ENCODE peak calls at places on chromosome 21, in nine cellular contexts. One of them, this sample, is unnamed.

GRCh38 chr21:45709127-45709526 is 65.6 kb downstream of the PCBP3 start:
- DNase-seq in T1000: no peak
- DNase-seq in stimulated activated CD8-positive, alpha-beta memory T cell treated with anti-CD3 and anti-CD28 coated beads, Interleukin-4, amount 100 ng/mL, for 1 hour: no peak
- DNase-seq in Calu3: no peak
- DNase-seq in GM04504: no peak
- DNase-seq in heart right ventricle: no peak
- DNase-seq in lung microvascular endothelial cell: no peak
- DNase-seq in NCI-H2107: no peak
- DNase-seq in activated CD4-positive, CD25-positive, alpha-beta regulatory T cell: no peak
- DNase-seq in this sample: no peak

GRCh38 chr21:46253610-46254124 is 25.1 kb upstream of the LSS start:
- DNase-seq in T1000: no peak
- DNase-seq in stimulated activated CD8-positive, alpha-beta memory T cell treated with anti-CD3 and anti-CD28 coated beads, Interleukin-4, amount 100 ng/mL, for 1 hour: no peak
- DNase-seq in Calu3: no peak
- DNase-seq in GM04504: no peak
- DNase-seq in heart right ventricle: no peak
- DNase-seq in lung microvascular endothelial cell: no peak
- DNase-seq in NCI-H2107: peak
- DNase-seq in activated CD4-positive, CD25-positive, alpha-beta regulatory T cell: no peak
- DNase-seq in this sample: no peak

GRCh38 chr21:44895859-44896258 is 22.4 kb upstream of the PTTG1IP start:
- DNase-seq in T1000: no peak
- DNase-seq in stimulated activated CD8-positive, alpha-beta memory T cell treated with anti-CD3 and anti-CD28 coated beads, Interleukin-4, amount 100 ng/mL, for 1 hour: no peak
- DNase-seq in Calu3: no peak
- DNase-seq in GM04504: no peak
- DNase-seq in heart right ventricle: peak
- DNase-seq in lung microvascular endothelial cell: no peak
- DNase-seq in NCI-H2107: no peak
- DNase-seq in activated CD4-positive, CD25-positive, alpha-beta regulatory T cell: no peak
- DNase-seq in this sample: no peak

GRCh38 chr21:35942211-35943144 is 117.8 kb downstream of the SETD4 start:
- DNase-seq in T1000: no peak
- DNase-seq in stimulated activated CD8-positive, alpha-beta memory T cell treated with anti-CD3 and anti-CD28 coated beads, Interleukin-4, amount 100 ng/mL, for 1 hour: no peak
- DNase-seq in Calu3: no peak
- DNase-seq in GM04504: no peak
- DNase-seq in heart right ventricle: no peak
- DNase-seq in lung microvascular endothelial cell: no peak
- DNase-seq in NCI-H2107: no peak
- DNase-seq in activated CD4-positive, CD25-positive, alpha-beta regulatory T cell: no peak
- DNase-seq in this sample: no peak

GRCh38 chr21:46604975-46605758 is at the start of gene S100B:
- DNase-seq in T1000: no peak
- DNase-seq in stimulated activated CD8-positive, alpha-beta memory T cell treated with anti-CD3 and anti-CD28 coated beads, Interleukin-4, amount 100 ng/mL, for 1 hour: no peak
- DNase-seq in Calu3: no peak
- DNase-seq in GM04504: no peak
- DNase-seq in heart right ventricle: no peak
- DNase-seq in lung microvascular endothelial cell: no peak
- DNase-seq in NCI-H2107: no peak
- DNase-seq in activated CD4-positive, CD25-positive, alpha-beta regulatory T cell: no peak
- DNase-seq in this sample: no peak

GRCh38 chr21:21007606-21008005 is 9.4 kb downstream of the NCAM2 start:
- DNase-seq in T1000: no peak
- DNase-seq in stimulated activated CD8-positive, alpha-beta memory T cell treated with anti-CD3 and anti-CD28 coated beads, Interleukin-4, amount 100 ng/mL, for 1 hour: no peak
- DNase-seq in Calu3: no peak
- DNase-seq in GM04504: no peak
- DNase-seq in heart right ventricle: no peak
- DNase-seq in lung microvascular endothelial cell: no peak
- DNase-seq in NCI-H2107: no peak
- DNase-seq in activated CD4-positive, CD25-positive, alpha-beta regulatory T cell: no peak
- DNase-seq in this sample: no peak

GRCh38 chr21:41620982-41621381 is 113.0 kb upstream of the TMPRSS2 start:
- DNase-seq in T1000: no peak
- DNase-seq in stimulated activated CD8-positive, alpha-beta memory T cell treated with anti-CD3 and anti-CD28 coated beads, Interleukin-4, amount 100 ng/mL, for 1 hour: no peak
- DNase-seq in Calu3: no peak
- DNase-seq in GM04504: no peak
- DNase-seq in heart right ventricle: no peak
- DNase-seq in lung microvascular endothelial cell: no peak
- DNase-seq in NCI-H2107: no peak
- DNase-seq in activated CD4-positive, CD25-positive, alpha-beta regulatory T cell: no peak
- DNase-seq in this sample: no peak

GRCh38 chr21:41761211-41762181 is 5.4 kb downstream of the RIPK4 start:
- DNase-seq in T1000: no peak
- DNase-seq in stimulated activated CD8-positive, alpha-beta memory T cell treated with anti-CD3 and anti-CD28 coated beads, Interleukin-4, amount 100 ng/mL, for 1 hour: no peak
- DNase-seq in Calu3: peak
- DNase-seq in GM04504: no peak
- DNase-seq in heart right ventricle: peak
- DNase-seq in lung microvascular endothelial cell: no peak
- DNase-seq in NCI-H2107: peak
- DNase-seq in activated CD4-positive, CD25-positive, alpha-beta regulatory T cell: no peak
- DNase-seq in this sample: peak

GRCh38 chr21:25179116-25179515 is 428.2 kb downstream of the MRPL39 start:
- DNase-seq in T1000: no peak
- DNase-seq in stimulated activated CD8-positive, alpha-beta memory T cell treated with anti-CD3 and anti-CD28 coated beads, Interleukin-4, amount 100 ng/mL, for 1 hour: no peak
- DNase-seq in Calu3: no peak
- DNase-seq in GM04504: no peak
- DNase-seq in heart right ventricle: no peak
- DNase-seq in lung microvascular endothelial cell: no peak
- DNase-seq in NCI-H2107: no peak
- DNase-seq in activated CD4-positive, CD25-positive, alpha-beta regulatory T cell: no peak
- DNase-seq in this sample: no peak

This sample was measured in pancreas.